ENCODE peak calls at places on chromosome 7, in six cellular contexts. I is WTC11, W is GM12878, O is K562, J is HepG2, M is H1. G is an unnamed sample.

GRCh38 chr7:71682841-71683341 is 550.9 kb downstream of the GALNT17 start:
- DNase-seq in I (peak; percentile 63), O (no peak), M (peak; percentile 53), W (no peak), J (no peak), G (no peak)

GRCh38 chr7:46162582-46162981 is 241.5 kb upstream of the IGFBP3 start:
- DNase-seq in M (no peak), O (no peak), W (no peak), J (no peak), I (no peak), G (no peak)

GRCh38 chr7:124649397-124650029 is 116.1 kb downstream of the GPR37 start:
- DNase-seq in J (no peak), I (no peak), O (no peak), M (no peak), W (peak; percentile 4), G (no peak)

GRCh38 chr7:122394512-122394911 is 90.0 kb upstream of the FEZF1 start:
- DNase-seq in M (no peak), W (no peak), J (no peak), I (no peak), O (no peak), G (no peak)

GRCh38 chr7:68535266-68535665 is 1063.0 kb upstream of the AUTS2 start:
- DNase-seq in O (no peak), I (no peak), J (no peak), M (no peak), W (no peak), G (no peak)

GRCh38 chr7:2487586-2488271 is 11.5 kb upstream of the GRIFIN start:
- DNase-seq in O (no peak), M (no peak), J (no peak), W (no peak), I (no peak), G (no peak)

GRCh38 chr7:405489-406211 is 114.0 kb downstream of the PDGFA start:
- DNase-seq in W (no peak), I (no peak), J (no peak), O (no peak), M (peak; percentile 47), G (no peak)

GRCh38 chr7:138665669-138666140 is 35.5 kb downstream of the SVOPL start:
- DNase-seq in J (peak; percentile 86), W (no peak), M (no peak), I (no peak), O (no peak), G (no peak)

GRCh38 chr7:1990001-1990670 is 242.6 kb downstream of the MAD1L1 start:
- DNase-seq in M (no peak), I (no peak), J (no peak), O (no peak), W (no peak), G (no peak)

GRCh38 chr7:136050462-136050847 is 73.3 kb upstream of the MTPN start:
- DNase-seq in W (no peak), J (no peak), M (no peak), I (no peak), O (no peak), G (no peak)

GRCh38 chr7:102728-103127 is 89.6 kb upstream of the FAM20C start:
- DNase-seq in W (no peak), J (no peak), I (no peak), O (no peak), M (no peak), G (no peak)

GRCh38 chr7:12162420-12163113 is 48.5 kb upstream of the TMEM106B start:
- DNase-seq in M (no peak), J (no peak), O (no peak), W (no peak), I (no peak), G (no peak)

GRCh38 chr7:56079450-56080185 is 13.1 kb downstream of the PHKG1 start:
- DNase-seq in M (peak; percentile 56), O (no peak), W (no peak), I (peak; percentile 26), J (peak; percentile 56), G (no peak)

GRCh38 chr7:108457871-108458270 is 1.6 kb upstream of the NRCAM start:
- DNase-seq in W (no peak), M (no peak), I (no peak), O (no peak), J (no peak), G (no peak)

GRCh38 chr7:43721193-43721806 is 8.0 kb downstream of the COA1 start:
- DNase-seq in M (no peak), J (peak; percentile 39), O (peak; percentile 54), I (no peak), W (no peak), G (no peak)

GRCh38 chr7:45239486-45239885 is 81.9 kb downstream of the RAMP3 start:
- DNase-seq in O (no peak), M (peak; percentile 27), J (no peak), W (no peak), I (no peak), G (no peak)

GRCh38 chr7:37277513-37277912 is 171.2 kb downstream of the ELMO1 start:
- DNase-seq in M (no peak), W (no peak), J (no peak), O (no peak), I (no peak), G (no peak)

GRCh38 chr7:21773326-21773725 is 172.4 kb downstream of the CDCA7L start:
- DNase-seq in M (no peak), W (no peak), I (no peak), J (no peak), O (no peak), G (no peak)

GRCh38 chr7:2199956-2200583 is 32.7 kb downstream of the MAD1L1 start:
- DNase-seq in I (no peak), J (no peak), M (no peak), W (no peak), O (no peak), G (no peak)

GRCh38 chr7:143372070-143372469 is 9.1 kb upstream of the ZYX start:
- DNase-seq in I (no peak), M (no peak), J (no peak), O (no peak), W (no peak), G (no peak)

GRCh38 chr7:329691-330281 is 39.8 kb downstream of the FOXL3 start:
- DNase-seq in I (no peak), O (no peak), W (no peak), J (no peak), M (no peak), G (no peak)

GRCh38 chr7:95646350-95646749 is 50.0 kb upstream of the PDK4 start:
- DNase-seq in I (no peak), M (no peak), W (no peak), J (no peak), O (no peak), G (no peak)
- TF ChIP-seq ATF3 in I (no peak), M (no peak), W (no peak), J (no peak), O (no peak), G (no peak)

DNA sequence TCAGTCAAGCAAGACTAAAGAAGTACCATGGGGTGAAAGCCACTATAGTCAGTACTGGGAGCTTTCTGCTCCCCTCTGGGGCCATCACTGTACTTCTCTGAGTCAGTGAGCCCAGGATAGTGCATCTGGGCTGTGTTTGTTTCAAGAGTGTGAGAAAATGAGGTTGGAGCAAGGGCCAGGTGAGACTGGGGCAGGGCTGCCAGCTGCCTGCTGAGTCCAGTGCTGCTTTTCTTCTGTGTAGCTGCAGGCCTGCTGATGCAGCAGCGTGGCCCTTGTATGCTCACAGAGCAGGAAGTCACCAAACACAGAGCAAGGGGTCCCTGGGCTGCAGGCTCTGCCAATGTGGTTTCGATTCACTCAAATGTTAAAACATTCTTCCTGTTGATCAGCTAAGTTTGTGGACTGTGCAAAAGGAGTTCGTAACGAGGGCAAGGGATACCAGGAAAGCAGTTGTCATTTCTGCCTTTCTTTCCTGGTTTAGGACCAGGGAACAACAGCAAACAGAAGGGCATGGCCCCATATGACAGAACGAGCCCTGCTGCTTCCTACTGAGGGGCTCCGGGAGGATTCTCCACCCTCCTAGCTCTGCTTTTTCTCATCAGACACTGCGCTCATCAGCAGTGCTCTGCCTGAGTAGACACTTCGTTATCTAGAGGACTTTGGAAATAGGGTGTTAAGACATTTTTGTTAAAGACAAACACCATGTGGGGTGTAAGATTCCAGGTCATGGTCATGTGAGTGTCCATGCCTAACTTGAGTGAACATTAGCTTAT is 65.5 kb upstream of the TNS3 start:
- DNase-seq in O (no peak), W (no peak), M (no peak), J (no peak), I (no peak), G (no peak)
- TF ChIP-seq ATF3 in O (no peak), W (no peak), M (no peak), J (no peak), I (no peak), G (no peak)

GRCh38 chr7:30708983-30709382 is 26.7 kb upstream of the CRHR2 start:
- DNase-seq in W (no peak), M (no peak), I (no peak), O (no peak), J (no peak), G (no peak)
- TF ChIP-seq ATF3 in W (no peak), M (no peak), I (no peak), O (no peak), J (no peak), G (no peak)

GRCh38 chr7:157474685-157475084 is 137.9 kb downstream of the DNAJB6 start:
- DNase-seq in M (peak; percentile 88), J (peak; percentile 20), O (peak; percentile 79), I (peak; percentile 84), W (no peak), G (peak; percentile 48)
- TF ChIP-seq ATF3 in M (no peak), J (no peak), O (no peak), I (no peak), W (no peak), G (no peak)

GRCh38 chr7:139675127-139676110 is 102.4 kb downstream of the HIPK2 start:
- DNase-seq in M (no peak), O (no peak), J (peak; percentile 95), W (no peak), I (no peak), G (no peak)
- TF ChIP-seq ATF3 in M (no peak), O (no peak), J (no peak), W (no peak), I (no peak), G (no peak)

DNA sequence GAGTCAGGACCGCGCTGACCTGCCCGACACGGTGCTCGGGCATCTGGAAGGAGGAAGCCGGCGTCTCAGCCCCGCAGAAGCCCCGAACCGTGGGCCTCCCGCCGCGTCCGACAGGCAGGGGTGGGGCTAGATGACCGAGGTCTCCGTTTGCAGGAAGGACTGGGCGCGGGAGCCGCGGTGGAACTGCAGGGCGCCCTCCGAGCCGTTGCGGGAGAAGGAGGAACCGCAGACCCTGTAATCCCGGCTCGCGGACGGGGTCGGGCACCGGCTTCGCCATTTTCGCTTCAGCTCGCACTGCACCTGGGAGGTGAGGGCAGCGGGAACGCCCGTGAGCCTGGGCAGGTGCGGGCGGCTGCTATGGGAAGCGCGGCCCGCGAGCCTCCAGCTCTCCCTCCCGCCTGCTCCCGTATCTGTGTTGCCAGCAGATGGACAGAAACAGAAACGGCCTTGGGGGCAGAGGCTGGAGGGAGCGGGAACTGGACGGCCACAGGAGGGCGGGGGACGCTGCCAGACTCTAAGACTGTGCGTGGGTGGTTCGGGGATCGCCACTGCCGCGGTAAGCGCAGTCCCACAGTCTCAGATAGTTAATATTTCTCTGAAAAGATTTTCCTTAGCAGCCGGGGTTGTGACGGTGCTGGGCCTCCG is 114.1 kb downstream of the VIPR2 start:
- DNase-seq in J (peak; percentile 46), W (no peak), M (peak; percentile 87), I (peak; percentile 88), O (peak; percentile 87), G (peak; percentile 27)
- TF ChIP-seq ATF3 in J (no peak), W (no peak), M (no peak), I (no peak), O (peak; percentile 85), G (no peak)

G was measured in HCT116.